ENCODE peak calls at places on chromosomes 5 and 9, in eight cellular contexts. P is transverse colon, E is HepG2, A is stomach, D is sigmoid colon, X is SK-N-SH, K is GM12878, L is K562. W is an unnamed sample.

GRCh38 chr5:144390133-144390532 is 219.5 kb downstream of the KCTD16 start:
- DNase-seq in P (peak; percentile 13), A (peak; percentile 26), D (no peak), E (peak; percentile 3), L (no peak), K (no peak), X (peak; percentile 10), W (no peak)

GRCh38 chr5:42638972-42639371 is 117.6 kb upstream of the CCDC152 start:
- DNase-seq in E (no peak), P (no peak), K (no peak), D (no peak), X (no peak), A (no peak), L (no peak), W (no peak)

GRCh38 chr5:139050432-139050831 is 147.7 kb downstream of the SIL1 start:
- DNase-seq in L (no peak), D (no peak), E (no peak), A (no peak), K (no peak), P (no peak), X (no peak), W (no peak)

GRCh38 chr5:32419791-32420190 is 24.7 kb downstream of the ZFR start:
- DNase-seq in X (peak; percentile 17), K (no peak), E (no peak), L (no peak), D (no peak), A (no peak), P (no peak), W (no peak)

GRCh38 chr9:22203371-22204138 is 194.4 kb upstream of the CDKN2B start:
- DNase-seq in P (no peak), L (no peak), A (no peak), X (no peak), E (no peak), K (no peak), D (no peak), W (no peak)

GRCh38 chr5:83512051-83512745 is 40.7 kb downstream of the VCAN start:
- DNase-seq in K (no peak), A (no peak), X (no peak), L (no peak), E (no peak), P (no peak), D (no peak), W (no peak)

GRCh38 chr9:113633782-113634596 is 170.5 kb downstream of the RGS3 start:
- DNase-seq in A (no peak), E (peak; percentile 70), L (no peak), K (no peak), P (no peak), D (peak; percentile 42), X (no peak), W (peak; percentile 13)

GRCh38 chr5:91641730-91642350 is 258.7 kb upstream of the ARRDC3 start:
- DNase-seq in D (no peak), K (no peak), E (peak; percentile 31), P (no peak), X (peak; percentile 22), L (peak; percentile 53), A (no peak), W (no peak)

DNA sequence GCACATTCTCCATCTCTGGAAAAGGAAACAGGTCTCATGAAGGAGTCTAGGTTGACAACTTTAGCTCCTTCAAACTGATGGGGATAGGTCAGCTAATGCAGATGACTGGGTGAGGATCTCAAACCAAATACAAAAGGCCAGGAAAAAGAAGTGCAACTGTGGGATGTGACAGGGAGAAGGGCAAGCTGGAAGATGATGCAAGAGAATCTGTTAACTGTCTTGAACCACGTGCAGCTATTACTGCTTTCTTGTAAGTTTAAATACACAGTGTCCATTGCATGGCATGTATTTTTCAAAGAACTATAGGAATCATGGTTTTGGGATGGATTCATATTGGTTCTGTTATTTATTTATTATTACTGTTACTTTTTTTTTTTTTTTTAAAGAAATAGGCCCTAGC is 331.8 kb downstream of the NDUFS4 start:
- DNase-seq in X (no peak), K (no peak), E (no peak), A (no peak), P (no peak), D (no peak), L (no peak), W (no peak)
- TF ChIP-seq EP300 in X (no peak), K (no peak), E (no peak), A (no peak), P (no peak), D (no peak), L (no peak), W (no peak)

DNA sequence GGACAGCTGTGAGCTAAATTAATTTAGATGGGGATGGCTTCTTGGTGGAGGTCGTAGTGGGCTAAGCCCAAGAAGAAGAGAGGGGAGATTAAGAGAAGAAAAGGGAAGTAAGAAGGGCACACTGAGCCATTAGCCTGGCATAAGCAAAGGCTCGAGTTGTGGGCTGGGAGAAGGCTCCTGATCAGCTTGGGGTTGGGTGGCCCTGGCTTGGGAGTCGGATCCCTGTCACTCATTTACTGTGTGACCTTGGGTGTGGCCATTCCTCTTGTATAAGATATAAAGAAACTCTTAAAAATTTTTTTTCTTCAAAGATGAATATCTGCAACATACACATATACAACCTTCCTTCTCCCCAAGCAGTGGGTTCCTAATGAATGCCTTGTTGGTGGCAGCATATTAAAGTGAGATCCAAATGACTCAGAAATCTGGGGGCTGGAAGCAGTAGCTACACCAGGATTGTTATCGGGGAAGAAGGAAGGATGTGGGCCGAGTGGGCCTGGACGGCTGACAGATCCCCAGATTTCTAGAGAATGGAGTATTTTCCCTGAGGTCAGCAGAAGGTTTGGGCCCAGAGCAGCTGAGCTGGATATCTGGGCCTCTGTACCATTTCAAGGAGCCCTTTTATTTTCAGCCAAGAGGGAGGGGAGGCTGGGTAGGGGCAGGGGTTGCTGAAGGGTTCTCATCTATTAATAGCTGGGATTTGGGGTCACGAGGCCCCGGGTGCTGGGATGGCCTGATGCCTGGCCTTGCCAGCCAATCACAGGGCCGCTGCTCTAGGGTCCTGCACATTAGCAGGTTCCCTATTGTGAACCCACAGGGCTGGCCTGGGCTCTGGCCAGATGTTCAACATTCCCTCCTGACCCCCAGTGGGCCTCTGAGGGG is 52.1 kb downstream of the PPARGC1B start:
- DNase-seq in D (no peak), X (no peak), K (no peak), P (peak; percentile 62), A (no peak), L (no peak), E (no peak), W (peak; percentile 37)
- TF ChIP-seq POLR2AphosphoS5 in D (no peak), X (no peak), K (no peak), P (no peak), A (no peak), L (no peak), E (no peak), W (no peak)

GRCh38 chr9:94553029-94553938 is 1.6 kb upstream of the PCAT7 start:
- DNase-seq in L (no peak), P (peak; percentile 77), E (peak; percentile 80), X (no peak), A (peak; percentile 76), K (no peak), D (no peak), W (no peak)
- TF ChIP-seq CTCF in L (peak; percentile 35), P (no peak), E (peak; percentile 89), X (no peak), A (no peak), K (no peak), D (no peak), W (no peak)

DNA sequence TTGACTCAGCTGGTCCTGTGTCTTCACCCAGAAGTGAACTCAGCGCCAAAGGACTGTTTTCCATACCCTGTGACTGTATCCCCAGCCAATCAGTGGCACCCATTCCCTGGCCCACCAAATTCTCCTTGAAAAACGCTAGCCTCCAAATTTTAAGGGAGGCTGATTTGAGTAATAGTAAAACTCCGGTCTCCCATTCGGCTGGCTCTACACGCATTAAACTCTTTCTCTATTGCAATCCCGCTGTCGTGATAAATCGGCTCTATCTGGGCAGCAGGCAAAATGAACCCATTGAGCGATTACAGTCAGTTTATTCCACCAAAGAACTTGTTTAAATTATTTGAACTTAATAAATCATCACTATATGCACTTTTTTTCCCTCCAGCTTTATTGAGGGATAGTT is 55.9 kb upstream of the PPP1R26 start:
- DNase-seq in A (no peak), L (peak; percentile 3), P (no peak), D (no peak), E (no peak), X (no peak), K (no peak), W (no peak)
- TF ChIP-seq EP300 in A (no peak), L (no peak), P (no peak), D (no peak), E (no peak), X (no peak), K (no peak), W (no peak)

GRCh38 chr5:172463031-172463430 is 8.7 kb upstream of the SH3PXD2B start:
- DNase-seq in K (no peak), L (no peak), P (no peak), A (no peak), D (no peak), X (no peak), E (no peak), W (no peak)
- TF ChIP-seq POLR2AphosphoS5 in K (no peak), L (no peak), P (no peak), A (no peak), D (no peak), X (no peak), E (no peak), W (no peak)

DNA sequence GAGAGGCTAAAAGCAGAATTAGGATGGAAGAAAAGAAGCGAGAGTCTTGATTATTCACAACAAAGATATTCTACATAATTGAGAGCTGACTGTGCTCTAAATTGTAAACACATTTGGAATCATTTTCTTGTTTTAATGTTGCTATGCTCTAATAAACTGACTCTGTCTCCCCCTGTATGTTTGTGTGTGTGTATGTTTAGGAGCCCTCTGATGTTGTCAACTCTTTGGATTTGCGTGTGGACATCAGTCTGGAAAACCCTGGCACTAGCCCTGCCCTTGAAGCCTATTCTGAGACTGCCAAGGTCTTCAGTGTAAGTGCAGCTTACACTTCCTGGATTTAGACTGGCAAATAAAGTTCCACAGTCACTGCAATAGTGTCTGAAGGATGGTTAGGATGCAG is 37.8 kb downstream of the MOCS2 start:
- DNase-seq in X (no peak), D (no peak), E (no peak), K (no peak), L (no peak), A (no peak), P (no peak), W (no peak)
- TF ChIP-seq CTCF in X (peak; percentile 11), D (no peak), E (no peak), K (no peak), L (no peak), A (no peak), P (no peak), W (no peak)

GRCh38 chr5:180026320-180026719 is 45.2 kb downstream of the RNF130 start:
- DNase-seq in A (peak; percentile 53), D (no peak), K (no peak), P (no peak), L (peak; percentile 32), E (peak; percentile 30), X (peak; percentile 57), W (no peak)
- TF ChIP-seq EP300 in A (no peak), D (no peak), K (no peak), P (no peak), L (no peak), E (no peak), X (no peak), W (peak; percentile 52)

W was measured in upper lobe of left lung.